ENCODE peak calls at places on chromosomes 7 and 10, in six cellular contexts. E is PC-9, B is upper lobe of right lung, O is stomach, Z is HCT116, G is right lobe of liver. W is an unnamed sample. For H3K4me1 and H3K27me3, the result is how much of the 10 kb centered on the place peaks cover.

GRCh38 chr10:126407831-126408230 is 19.6 kb upstream of the ADAM12 start:
- DNase-seq in O (no peak), E (no peak), B (no peak), G (no peak), Z (no peak), W (no peak)

GRCh38 chr7:129781856-129782256 is 170.3 kb downstream of the NRF1 start:
- DNase-seq in Z (no peak), E (no peak), O (no peak), B (no peak), G (no peak), W (no peak)

GRCh38 chr7:42090056-42090455 is 147.0 kb downstream of the GLI3 start:
- DNase-seq in Z (no peak), E (no peak), O (no peak), G (no peak), B (no peak), W (no peak)

GRCh38 chr7:84277628-84278224 is 83.1 kb upstream of the SEMA3A start:
- DNase-seq in O (no peak), E (no peak), G (no peak), Z (no peak), B (no peak), W (no peak)

GRCh38 chr7:108374899-108375298 is 81.3 kb downstream of the NRCAM start:
- DNase-seq in E (no peak), Z (no peak), G (no peak), B (no peak), O (no peak), W (no peak)

GRCh38 chr7:53812135-53812534 is 730.0 kb upstream of the VSTM2A start:
- DNase-seq in B (no peak), O (no peak), G (no peak), E (no peak), Z (no peak), W (no peak)

GRCh38 chr7:1749864-1750466 is 79.9 kb downstream of the ELFN1 start:
- DNase-seq in E (no peak), Z (no peak), B (no peak), O (no peak), G (no peak), W (no peak)

GRCh38 chr10:112950714-112951348 is 784 bp downstream of the TCF7L2 start:
- DNase-seq in B (peak), O (no peak), G (peak), E (no peak), Z (no peak), W (peak)

DNA sequence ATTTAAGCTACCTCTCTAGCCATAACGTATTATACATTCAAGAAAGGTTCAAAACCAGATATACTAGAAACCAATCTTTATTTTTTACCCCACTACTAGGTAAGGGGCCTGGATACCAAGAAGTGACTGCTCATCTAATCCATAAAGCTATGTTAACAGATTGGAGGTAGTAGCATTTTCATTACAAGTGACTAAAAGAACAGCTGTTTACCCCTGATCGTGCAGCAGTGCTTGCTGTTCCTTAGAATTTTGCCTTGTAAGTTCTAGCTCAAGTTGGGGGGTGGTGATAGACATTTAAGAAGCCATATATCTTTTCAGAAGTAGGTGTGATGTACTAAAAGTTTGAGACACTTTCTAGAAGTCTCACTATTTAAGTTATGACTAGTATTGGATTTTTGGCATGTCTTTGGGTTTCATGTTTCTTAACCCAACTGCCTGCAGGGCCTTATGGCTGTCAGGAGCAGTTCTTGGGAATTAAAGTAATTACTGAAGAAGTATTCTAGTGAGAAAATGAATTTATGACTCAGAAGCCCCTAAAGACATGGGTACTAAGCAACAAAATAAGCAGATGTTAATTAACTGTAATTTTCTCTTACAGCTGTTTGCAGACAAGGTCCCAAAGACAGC is 2.3 kb downstream of the PPIA start:
- DNase-seq in G (no peak), E (no peak), B (no peak), Z (no peak), O (no peak), W (no peak)
- H3K4me3 ChIP-seq in G (peak), E (peak), B (peak), Z (peak), O (peak), W (peak)

DNA sequence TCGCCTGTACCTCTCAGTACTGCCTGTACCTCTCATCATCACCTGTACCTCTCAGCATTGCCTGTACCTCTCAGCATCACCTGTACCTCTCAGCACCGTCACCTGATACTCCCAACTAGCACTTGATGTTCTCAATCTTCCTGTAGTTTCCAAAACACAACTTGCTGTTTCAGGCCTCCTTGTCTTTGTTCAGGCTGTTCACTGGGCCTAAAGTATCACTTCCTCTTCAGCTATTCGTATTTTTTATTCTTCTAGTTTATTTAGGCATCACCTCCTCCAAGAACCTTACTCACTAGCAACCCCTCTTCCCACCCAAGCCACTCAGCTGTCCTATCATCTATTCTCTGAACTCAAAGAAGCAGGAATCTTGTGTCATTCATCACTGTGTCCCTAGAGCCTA is 24.1 kb downstream of the OR6B1 start:
- DNase-seq in O (no peak), Z (no peak), E (no peak), B (no peak), G (no peak), W (no peak)
- H3K4me1 ChIP-seq in O (under half), Z (under half), E (under half), B (under half), G (under half), W (under half)

GRCh38 chr7:29147821-29148220 is 1.5 kb upstream of the CPVL start:
- DNase-seq in B (no peak), E (no peak), G (no peak), Z (no peak), O (no peak), W (no peak)
- H3K27me3 ChIP-seq in B (under half), E (under half), G (under half), Z (under half), O (under half), W (under half)

GRCh38 chr10:29699621-29700020 is 64.8 kb upstream of the SVIL start:
- DNase-seq in G (no peak), B (no peak), E (no peak), O (no peak), Z (no peak), W (no peak)

GRCh38 chr10:29698766-29699490 is 64.2 kb upstream of the SVIL start:
- DNase-seq in Z (no peak), B (no peak), E (no peak), O (no peak), G (no peak), W (no peak)

GRCh38 chr10:29703276-29703675 is 68.5 kb upstream of the SVIL start:
- DNase-seq in E (no peak), Z (no peak), B (no peak), G (no peak), O (no peak), W (no peak)

DNA sequence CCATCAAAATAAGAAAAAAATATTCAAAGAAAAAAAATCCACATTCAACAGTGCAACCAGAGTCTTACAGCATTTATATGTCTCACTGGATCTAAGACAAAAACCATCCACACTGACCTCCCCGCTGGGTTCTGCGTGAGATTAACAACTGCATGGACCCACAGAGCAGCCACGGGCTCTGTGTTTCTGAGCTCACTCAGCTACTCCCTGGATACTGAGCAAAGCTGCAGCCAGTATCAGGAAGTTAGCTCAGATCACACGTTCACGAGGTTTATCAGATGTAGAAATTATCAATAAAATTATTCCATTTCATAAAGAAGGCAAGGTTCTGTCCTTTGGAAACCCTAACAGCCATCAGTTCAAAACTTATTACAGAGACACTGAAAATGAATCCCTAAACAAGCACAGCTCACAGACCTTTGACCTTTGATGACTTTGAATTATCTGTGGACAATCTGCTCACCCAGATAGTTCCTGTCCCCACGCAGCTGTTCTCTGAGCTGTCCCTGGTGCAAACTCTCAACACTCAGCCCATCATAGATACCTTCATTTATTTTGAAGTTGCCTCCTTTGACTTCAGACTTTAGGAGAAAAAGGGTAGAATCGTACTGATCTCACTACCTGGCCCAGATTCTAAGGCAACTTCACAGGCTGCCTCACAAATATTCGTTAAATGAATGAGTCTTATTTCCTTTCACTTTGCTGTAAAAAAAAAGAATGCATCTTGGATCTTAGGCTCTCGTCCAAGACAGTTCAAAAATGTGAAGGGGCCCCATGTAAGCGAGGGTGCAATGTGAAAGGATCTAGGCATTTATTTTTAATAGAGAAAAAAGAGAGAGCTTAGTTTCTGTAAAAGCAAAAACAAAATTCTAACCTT is 67.8 kb upstream of the SVIL start:
- DNase-seq in O (no peak), B (no peak), Z (no peak), G (no peak), E (no peak), W (peak)
- H3K4me3 ChIP-seq in O (no peak), B (no peak), Z (no peak), G (no peak), E (no peak), W (peak)

GRCh38 chr7:138459300-138460175 is 521 bp upstream of the TRIM24 start:
- DNase-seq in E (peak), G (no peak), B (peak), Z (peak), O (peak), W (peak)

GRCh38 chr7:138460649-138461607 is 869 bp downstream of the TRIM24 start:
- DNase-seq in B (peak), Z (no peak), G (peak), E (peak), O (peak), W (peak)

GRCh38 chr7:138468244-138469123 is 8.4 kb downstream of the TRIM24 start:
- DNase-seq in G (peak), O (peak), E (no peak), B (no peak), Z (no peak), W (no peak)

GRCh38 chr7:138460176-138460648 is at the start of gene TRIM24:
- DNase-seq in Z (no peak), G (peak), O (no peak), E (no peak), B (peak), W (peak)

DNA sequence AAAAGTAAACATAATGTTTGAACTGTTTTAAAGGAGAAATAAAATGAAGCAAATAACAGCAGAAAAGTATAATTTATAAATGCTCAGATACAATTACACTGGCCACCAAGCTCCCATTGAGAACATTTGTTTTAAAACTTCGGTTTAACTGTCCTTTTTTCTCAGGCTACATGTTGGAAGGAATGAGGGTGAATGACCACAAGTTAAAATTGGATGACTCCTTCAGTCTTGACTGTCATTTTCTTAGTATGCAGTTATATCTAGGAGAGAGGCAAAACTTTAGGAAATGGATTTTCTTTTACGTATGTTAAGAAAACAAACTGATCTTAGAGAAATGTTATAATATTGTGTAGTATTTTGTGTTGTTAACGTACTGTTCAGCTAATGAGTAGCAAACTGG is 5.0 kb downstream of the TRIM24 start:
- DNase-seq in Z (no peak), B (no peak), G (no peak), O (no peak), E (no peak), W (no peak)
- H3K4me1 ChIP-seq in Z (under half), B (under half), G (under half), O (under half), E (under half), W (under half)

DNA sequence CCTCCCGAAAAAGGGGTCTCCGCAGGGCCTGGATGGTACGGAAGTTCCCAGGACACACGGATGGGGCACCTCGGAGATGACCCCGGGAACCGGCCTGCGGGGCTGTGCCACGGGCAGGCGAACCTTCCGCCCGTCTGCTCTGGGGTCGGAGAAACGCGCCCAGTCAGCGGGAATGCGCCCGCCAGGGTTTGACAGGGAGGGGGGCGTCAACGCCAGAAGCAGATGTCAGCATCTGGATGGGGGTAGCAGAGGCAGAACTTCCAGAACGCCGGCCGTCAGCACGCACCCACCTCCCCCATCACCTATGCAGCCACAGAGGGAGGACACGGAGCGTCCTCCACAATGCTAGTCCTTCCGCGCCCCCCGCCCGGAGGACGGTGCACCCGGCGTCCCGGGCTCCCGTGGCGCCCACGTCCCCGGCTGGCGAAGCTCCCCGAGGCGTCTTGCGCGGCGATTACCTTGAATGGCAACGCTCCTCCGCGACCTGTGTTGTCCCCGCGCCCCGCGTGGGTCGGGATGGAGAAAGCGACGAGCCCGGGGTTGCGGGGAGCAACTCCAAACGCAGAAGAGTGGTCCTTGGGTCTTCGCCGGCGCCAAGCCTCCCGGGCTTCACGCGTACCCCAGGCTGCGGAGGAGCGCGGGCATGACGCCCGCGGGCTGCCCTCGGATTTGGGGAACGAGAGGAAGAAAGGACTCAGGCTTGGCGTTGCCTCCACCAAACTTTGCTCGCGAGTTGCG is 571 bp downstream of the FGFR2 start:
- DNase-seq in B (no peak), G (no peak), O (no peak), E (no peak), Z (no peak), W (no peak)
- H3K27me3 ChIP-seq in B (under half), G (under half), O (under half), E (under half), Z (under half), W (under half)

W was measured in CD4-positive, CD25-positive, alpha-beta regulatory T cell.